ENCODE peak calls at places on chromosomes 2 and 18, in four cellular contexts. One of them, this sample, is unnamed.

GRCh38 chr2:173652731-173653426 is 298.2 kb downstream of the CDCA7 start:
- DNase-seq in left ventricle myocardium inferior: no peak
- DNase-seq in thyroid gland: no peak
- DNase-seq in astrocyte: peak
- DNase-seq in this sample: peak

GRCh38 chr2:20421988-20422678 is 24.7 kb upstream of the RHOB start:
- DNase-seq in left ventricle myocardium inferior: peak
- DNase-seq in thyroid gland: peak
- DNase-seq in astrocyte: peak
- DNase-seq in this sample: no peak

GRCh38 chr2:32446362-32446761 is 89.5 kb downstream of the BIRC6 start:
- DNase-seq in left ventricle myocardium inferior: no peak
- DNase-seq in thyroid gland: no peak
- DNase-seq in astrocyte: no peak
- DNase-seq in this sample: no peak

GRCh38 chr18:29853126-29853525 is 1189.4 kb downstream of the DSC3 start:
- DNase-seq in left ventricle myocardium inferior: no peak
- DNase-seq in thyroid gland: no peak
- DNase-seq in astrocyte: no peak
- DNase-seq in this sample: no peak

GRCh38 chr2:132923787-132924186 is 253.8 kb upstream of the LYPD1 start:
- DNase-seq in left ventricle myocardium inferior: no peak
- DNase-seq in thyroid gland: no peak
- DNase-seq in astrocyte: peak
- DNase-seq in this sample: no peak

GRCh38 chr2:149601141-149601796 is 13.7 kb upstream of the MMADHC start:
- DNase-seq in left ventricle myocardium inferior: no peak
- DNase-seq in thyroid gland: no peak
- DNase-seq in astrocyte: peak
- DNase-seq in this sample: no peak

GRCh38 chr2:226023383-226023782 is 623.9 kb downstream of the NYAP2 start:
- DNase-seq in left ventricle myocardium inferior: no peak
- DNase-seq in thyroid gland: no peak
- DNase-seq in astrocyte: no peak
- DNase-seq in this sample: no peak

GRCh38 chr2:178279142-178279541 is 84.8 kb downstream of the OSBPL6 start:
- DNase-seq in left ventricle myocardium inferior: no peak
- DNase-seq in thyroid gland: no peak
- DNase-seq in astrocyte: peak
- DNase-seq in this sample: peak

GRCh38 chr2:43086451-43087221 is 139.8 kb downstream of the ZFP36L2 start:
- DNase-seq in left ventricle myocardium inferior: peak
- DNase-seq in thyroid gland: peak
- DNase-seq in astrocyte: peak
- DNase-seq in this sample: peak

GRCh38 chr2:96517079-96517478 is 11.9 kb upstream of the NEURL3 start:
- DNase-seq in left ventricle myocardium inferior: no peak
- DNase-seq in thyroid gland: no peak
- DNase-seq in astrocyte: no peak
- DNase-seq in this sample: no peak

GRCh38 chr2:140775426-140775825 is 1355.4 kb downstream of the LRP1B start:
- DNase-seq in left ventricle myocardium inferior: no peak
- DNase-seq in thyroid gland: no peak
- DNase-seq in astrocyte: no peak
- DNase-seq in this sample: no peak

GRCh38 chr2:152525277-152525838 is 190.4 kb downstream of the FMNL2 start:
- DNase-seq in left ventricle myocardium inferior: no peak
- DNase-seq in thyroid gland: peak
- DNase-seq in astrocyte: peak
- DNase-seq in this sample: no peak

GRCh38 chr2:221529177-221529942 is 42.7 kb downstream of the EPHA4 start:
- DNase-seq in left ventricle myocardium inferior: peak
- DNase-seq in thyroid gland: no peak
- DNase-seq in astrocyte: no peak
- DNase-seq in this sample: no peak

GRCh38 chr2:175815537-175815936 is 186.5 kb downstream of the LNPK start:
- DNase-seq in left ventricle myocardium inferior: no peak
- DNase-seq in thyroid gland: no peak
- DNase-seq in astrocyte: peak
- DNase-seq in this sample: peak

GRCh38 chr18:7946724-7947377 is 379.7 kb downstream of the PTPRM start:
- DNase-seq in left ventricle myocardium inferior: no peak
- DNase-seq in thyroid gland: peak
- DNase-seq in astrocyte: peak
- DNase-seq in this sample: peak

GRCh38 chr2:227482638-227483340 is 10.8 kb downstream of the AGFG1 start:
- DNase-seq in left ventricle myocardium inferior: no peak
- DNase-seq in thyroid gland: no peak
- DNase-seq in astrocyte: no peak
- DNase-seq in this sample: no peak

GRCh38 chr2:173814306-173814705 is 150.9 kb downstream of the SP3 start:
- DNase-seq in left ventricle myocardium inferior: no peak
- DNase-seq in thyroid gland: no peak
- DNase-seq in astrocyte: no peak
- DNase-seq in this sample: no peak

GRCh38 chr2:190121971-190122370 is 59.4 kb upstream of the MSTN start:
- DNase-seq in left ventricle myocardium inferior: no peak
- DNase-seq in thyroid gland: no peak
- DNase-seq in astrocyte: no peak
- DNase-seq in this sample: no peak

GRCh38 chr18:8348051-8348450 is 261.2 kb upstream of the RAB12 start:
- DNase-seq in left ventricle myocardium inferior: no peak
- DNase-seq in thyroid gland: no peak
- DNase-seq in astrocyte: no peak
- DNase-seq in this sample: no peak

DNA sequence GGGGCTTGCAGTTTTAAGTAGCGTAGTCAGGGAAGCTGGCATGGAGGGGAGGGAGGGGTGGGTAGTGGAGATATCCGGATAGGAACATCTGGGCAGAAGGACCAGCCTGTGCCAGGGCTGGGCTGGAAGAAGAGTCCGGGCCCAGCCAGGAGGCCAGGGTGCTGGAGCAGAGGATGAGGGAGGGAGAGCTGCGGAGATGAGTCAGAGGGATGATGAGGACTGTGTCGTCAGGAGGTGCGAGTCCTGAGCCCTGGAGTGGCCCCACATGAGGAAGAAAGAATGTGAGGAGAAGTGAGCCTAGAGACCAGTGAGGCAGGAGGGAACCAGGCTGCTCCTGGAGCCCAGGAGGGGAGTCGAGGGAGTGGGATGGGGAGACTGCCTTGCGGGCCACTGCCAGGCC is 82.4 kb downstream of the CTIF start:
- DNase-seq in left ventricle myocardium inferior: no peak
- DNase-seq in thyroid gland: no peak
- DNase-seq in astrocyte: peak
- DNase-seq in this sample: no peak
- H3K27ac ChIP-seq in left ventricle myocardium inferior: no peak
- H3K27ac ChIP-seq in thyroid gland: no peak
- H3K27ac ChIP-seq in astrocyte: peak
- H3K27ac ChIP-seq in this sample: peak

DNA sequence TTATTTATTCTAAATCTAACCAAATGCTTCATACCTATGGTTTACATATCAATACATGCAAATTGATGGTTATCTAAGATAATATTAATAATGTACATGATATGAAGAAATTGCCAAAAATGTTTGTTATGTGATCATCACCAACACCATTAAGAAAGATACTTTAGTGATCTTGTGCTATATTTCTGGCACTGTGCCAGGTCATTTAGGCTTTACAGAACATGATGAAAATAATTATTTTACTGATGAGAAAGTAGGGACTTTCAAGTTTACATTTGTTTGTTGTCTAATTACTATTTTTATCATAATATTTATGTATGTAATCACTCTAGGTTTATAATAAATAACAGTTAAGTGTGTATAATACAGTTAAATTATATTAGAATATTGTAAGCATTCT is 158.3 kb downstream of the GULP1 start:
- DNase-seq in left ventricle myocardium inferior: no peak
- DNase-seq in thyroid gland: no peak
- DNase-seq in astrocyte: no peak
- DNase-seq in this sample: no peak
- H3K27ac ChIP-seq in left ventricle myocardium inferior: no peak
- H3K27ac ChIP-seq in thyroid gland: no peak
- H3K27ac ChIP-seq in astrocyte: no peak
- H3K27ac ChIP-seq in this sample: no peak

DNA sequence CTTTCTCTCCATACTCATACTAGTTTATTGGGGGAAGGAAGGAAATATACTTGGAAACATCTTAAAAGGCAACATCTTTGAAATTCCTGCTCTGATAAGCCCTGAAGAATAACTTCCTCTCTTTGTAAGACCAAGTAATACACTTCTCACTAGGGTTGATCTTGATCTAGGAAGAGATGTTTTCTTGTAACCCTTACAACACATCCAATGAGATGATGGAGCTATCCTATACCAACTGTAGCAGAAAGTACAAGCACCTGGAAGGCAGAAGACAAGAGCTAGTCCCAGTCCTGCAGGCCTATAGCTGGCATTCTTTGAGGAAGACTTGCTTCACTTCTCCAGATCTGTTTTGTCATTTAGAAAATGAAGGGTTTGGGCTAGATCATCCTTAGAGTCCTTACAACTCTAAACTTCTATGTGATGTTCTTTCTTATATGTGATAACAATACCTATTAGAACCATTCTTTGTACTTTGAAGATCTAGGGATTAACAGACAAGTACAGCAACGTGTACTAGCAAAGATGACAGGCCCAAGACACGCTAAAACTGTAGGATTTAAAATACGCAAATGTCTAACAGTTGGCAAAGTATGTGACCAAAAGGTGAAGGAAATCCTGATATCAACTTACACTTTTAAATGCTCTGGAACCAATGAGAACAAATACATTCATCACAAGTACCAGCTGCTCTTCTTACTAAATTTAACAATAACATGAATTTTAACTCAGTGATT is 1.8 kb downstream of the ANKRD44 start:
- DNase-seq in left ventricle myocardium inferior: no peak
- DNase-seq in thyroid gland: no peak
- DNase-seq in astrocyte: no peak
- DNase-seq in this sample: no peak
- H3K27ac ChIP-seq in left ventricle myocardium inferior: peak
- H3K27ac ChIP-seq in thyroid gland: no peak
- H3K27ac ChIP-seq in astrocyte: no peak
- H3K27ac ChIP-seq in this sample: no peak

DNA sequence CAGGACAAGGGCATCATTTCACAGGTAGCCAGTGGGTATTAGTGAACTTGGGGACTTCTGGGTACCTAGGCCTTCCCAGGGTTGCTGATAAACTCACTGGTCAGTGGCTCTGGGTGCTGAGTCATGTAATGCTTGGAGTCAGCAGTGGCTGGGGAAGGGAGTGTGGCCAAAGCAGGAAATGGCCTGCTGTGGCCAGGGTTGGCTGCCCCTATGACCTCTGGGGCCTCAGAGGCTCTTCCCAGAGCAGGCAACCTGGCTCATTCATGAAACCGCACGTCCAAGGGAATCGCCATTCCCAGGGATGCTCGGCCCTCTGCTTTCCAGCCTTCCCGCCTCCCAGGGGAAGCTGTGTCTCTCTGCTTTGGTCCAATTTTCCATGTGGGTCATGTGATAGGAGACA is 294.9 kb downstream of the DYSF start:
- DNase-seq in left ventricle myocardium inferior: peak
- DNase-seq in thyroid gland: peak
- DNase-seq in astrocyte: peak
- DNase-seq in this sample: no peak
- H3K27ac ChIP-seq in left ventricle myocardium inferior: peak
- H3K27ac ChIP-seq in thyroid gland: peak
- H3K27ac ChIP-seq in astrocyte: no peak
- H3K27ac ChIP-seq in this sample: no peak

This sample was measured in epithelial cell of prostate.